ENCODE peak calls at places on chromosomes 3 and 15, in four cellular contexts. F is Daoy, L is sciatic nerve, C is epithelial cell of esophagus. O is an unnamed sample.

GRCh38 chr15:85582719-85583089 is 202.3 kb downstream of the AKAP13 start:
- DNase-seq in F (peak), L (peak), C (no peak), O (peak)

GRCh38 chr15:81434882-81435281 is 60.9 kb upstream of the TMC3 start:
- DNase-seq in F (no peak), L (no peak), C (no peak), O (no peak)

GRCh38 chr15:94387854-94388441 is 156.6 kb downstream of the MCTP2 start:
- DNase-seq in F (no peak), L (no peak), C (no peak), O (no peak)

GRCh38 chr15:82960766-82961165 is 8.2 kb upstream of the HOMER2 start:
- DNase-seq in F (no peak), L (no peak), C (no peak), O (no peak)

GRCh38 chr3:131260525-131260924 is 121.0 kb upstream of the NUDT16 start:
- DNase-seq in F (no peak), L (no peak), C (no peak), O (no peak)

GRCh38 chr3:9686050-9686384 is 17.6 kb upstream of the CPNE9 start:
- DNase-seq in F (no peak), L (no peak), C (no peak), O (no peak)

GRCh38 chr15:78024883-78025282 is 52.6 kb downstream of the TBC1D2B start:
- DNase-seq in F (no peak), L (no peak), C (no peak), O (no peak)

GRCh38 chr3:53382106-53382505 is 34.8 kb upstream of the DCP1A start:
- DNase-seq in F (no peak), L (no peak), C (peak), O (no peak)

GRCh38 chr15:40307421-40308165 is at the start of gene PLCB2:
- DNase-seq in F (peak), L (no peak), C (no peak), O (no peak)

GRCh38 chr3:140276698-140277097 is 341.7 kb downstream of the CLSTN2 start:
- DNase-seq in F (no peak), L (no peak), C (peak), O (no peak)

GRCh38 chr3:111541391-111541790 is 606 bp upstream of the CD96 start:
- DNase-seq in F (no peak), L (no peak), C (no peak), O (no peak)

GRCh38 chr15:66287461-66288055 is 5.8 kb upstream of the DIS3L start:
- DNase-seq in F (no peak), L (no peak), C (peak), O (peak)

GRCh38 chr3:41346698-41347097 is 147.4 kb downstream of the CTNNB1 start:
- DNase-seq in F (no peak), L (no peak), C (peak), O (no peak)

GRCh38 chr3:59809016-59809415 is 759.2 kb upstream of the CFAP20DC start:
- DNase-seq in F (peak), L (no peak), C (peak), O (no peak)

GRCh38 chr3:65177879-65178484 is 490.2 kb upstream of the ADAMTS9 start:
- DNase-seq in F (no peak), L (no peak), C (no peak), O (peak)

GRCh38 chr3:70803891-70804290 is 491.5 kb upstream of the MDFIC2 start:
- DNase-seq in F (no peak), L (no peak), C (no peak), O (no peak)

GRCh38 chr3:71226565-71227281 is 356.8 kb downstream of the FOXP1 start:
- DNase-seq in F (peak), L (no peak), C (no peak), O (peak)

GRCh38 chr15:88337993-88338392 is 81.5 kb upstream of the NTRK3 start:
- DNase-seq in F (no peak), L (no peak), C (no peak), O (no peak)

GRCh38 chr15:48358229-48358641 is 27.0 kb downstream of the DUT start:
- DNase-seq in F (peak), L (no peak), C (peak), O (peak)

GRCh38 chr3:131899021-131899420 is 135.8 kb downstream of the CPNE4 start:
- DNase-seq in F (no peak), L (no peak), C (no peak), O (no peak)

GRCh38 chr15:42695527-42696071 is 41.3 kb downstream of the CDAN1 start:
- DNase-seq in F (no peak), L (no peak), C (no peak), O (no peak)

GRCh38 chr3:124292329-124292728 is 300.4 kb upstream of the ROPN1 start:
- DNase-seq in F (peak), L (no peak), C (no peak), O (no peak)

GRCh38 chr15:99141943-99142342 is 37.1 kb downstream of the SYNM start:
- DNase-seq in F (no peak), L (no peak), C (no peak), O (no peak)

GRCh38 chr15:64030123-64030522 is 16.2 kb downstream of the DAPK2 start:
- DNase-seq in F (no peak), L (no peak), C (no peak), O (no peak)

GRCh38 chr3:31166249-31166885 is 271.9 kb upstream of the GADL1 start:
- DNase-seq in F (no peak), L (no peak), C (peak), O (peak)

O was measured in dermis blood vessel endothelial cell.